ENCODE peak calls at places on chromosomes 11 and 22, in four cellular contexts. Z is uterus, D is colonic mucosa, R is Peyer's patch. L is an unnamed sample.

GRCh38 chr11:102139081-102139498 is 28.8 kb downstream of the YAP1 start:
- DNase-seq in R (no peak), D (no peak), Z (peak; percentile 33), L (no peak)

GRCh38 chr11:124315052-124315451 is 1.3 kb upstream of the OR8D1 start:
- DNase-seq in R (no peak), D (no peak), Z (no peak), L (no peak)

GRCh38 chr11:36672815-36673450 is 74.9 kb upstream of the RAG2 start:
- DNase-seq in Z (no peak), D (peak; percentile 27), R (no peak), L (peak; percentile 32)

GRCh38 chr11:124600924-124601323 is 10.3 kb upstream of the PANX3 start:
- DNase-seq in R (no peak), D (no peak), Z (no peak), L (no peak)

GRCh38 chr22:41943661-41944209 is 3.2 kb downstream of the CENPM start:
- DNase-seq in R (no peak), D (peak; percentile 66), Z (no peak), L (no peak)

GRCh38 chr22:49962012-49962750 is 1.6 kb downstream of the PIM3 start:
- DNase-seq in D (peak; percentile 89), Z (peak; percentile 96), R (peak; percentile 87), L (peak; percentile 92)

GRCh38 chr11:91433284-91434010 is 791.2 kb upstream of the FAT3 start:
- DNase-seq in R (no peak), D (no peak), Z (no peak), L (no peak)

GRCh38 chr11:86632499-86633269 is 39.7 kb downstream of the ME3 start:
- DNase-seq in Z (no peak), D (no peak), R (no peak), L (no peak)

GRCh38 chr11:106468091-106468490 is 390.6 kb downstream of the AASDHPPT start:
- DNase-seq in R (no peak), D (no peak), Z (no peak), L (no peak)

GRCh38 chr11:65439331-65440181 is 17.0 kb downstream of the NEAT1 start:
- DNase-seq in Z (peak; percentile 8), D (peak; percentile 16), R (no peak), L (no peak)

GRCh38 chr11:28393348-28393747 is 285.2 kb downstream of the METTL15 start:
- DNase-seq in Z (no peak), R (no peak), D (no peak), L (no peak)

GRCh38 chr11:134120143-134120850 is 51.4 kb downstream of the JAM3 start:
- DNase-seq in Z (peak; percentile 63), R (no peak), D (peak; percentile 23), L (peak; percentile 64)

GRCh38 chr11:96342131-96342970 is 644 bp downstream of the MAML2 start:
- DNase-seq in Z (no peak), R (no peak), D (no peak), L (no peak)

GRCh38 chr22:43956383-43956782 is 1.1 kb downstream of the SAMM50 start:
- DNase-seq in Z (no peak), D (no peak), R (no peak), L (no peak)

GRCh38 chr11:32809313-32809712 is 14.9 kb upstream of the CCDC73 start:
- DNase-seq in R (peak; percentile 55), D (peak; percentile 82), Z (peak; percentile 37), L (peak; percentile 73)

GRCh38 chr11:67113231-67113721 is 5.8 kb upstream of the KDM2A start:
- DNase-seq in R (no peak), D (no peak), Z (no peak), L (no peak)

GRCh38 chr11:40328890-40329617 is 1130.4 kb downstream of the LRRC4C start:
- DNase-seq in Z (no peak), R (no peak), D (peak; percentile 21), L (peak; percentile 4)

GRCh38 chr11:111976614-111977140 is 39.5 kb downstream of the DIXDC1 start:
- DNase-seq in D (no peak), R (no peak), Z (peak; percentile 57), L (peak; percentile 53)

GRCh38 chr11:5288108-5288911 is 13.4 kb downstream of the OR51B4 start:
- DNase-seq in D (no peak), R (no peak), Z (no peak), L (no peak)

GRCh38 chr11:57312511-57313021 is 12.2 kb downstream of the TNKS1BP1 start:
- DNase-seq in R (peak; percentile 54), D (peak; percentile 44), Z (no peak), L (no peak)

GRCh38 chr11:102639656-102640055 is 14.5 kb upstream of the MMP20 start:
- DNase-seq in Z (no peak), R (no peak), D (no peak), L (no peak)

GRCh38 chr11:70857885-70858284 is 394.5 kb downstream of the SHANK2 start:
- DNase-seq in R (no peak), Z (no peak), D (no peak), L (no peak)

GRCh38 chr11:31690041-31690440 is 121.1 kb downstream of the PAX6 start:
- DNase-seq in D (no peak), R (no peak), Z (no peak), L (no peak)

GRCh38 chr11:61957028-61957770 is 7.0 kb downstream of the BEST1 start:
- DNase-seq in Z (peak; percentile 13), D (no peak), R (peak; percentile 29), L (no peak)

GRCh38 chr11:63855975-63856374 is 17.1 kb downstream of the MARK2 start:
- DNase-seq in D (no peak), Z (no peak), R (no peak), L (no peak)

GRCh38 chr11:102306817-102307814 is 10.2 kb upstream of the BIRC3 start:
- DNase-seq in D (no peak), Z (no peak), R (no peak), L (no peak)

GRCh38 chr11:65591939-65592814 is 3.4 kb downstream of the KCNK7 start:
- DNase-seq in Z (no peak), D (peak; percentile 75), R (peak; percentile 77), L (no peak)

GRCh38 chr22:45996241-45997076 is 19.5 kb upstream of the WNT7B start:
- DNase-seq in D (no peak), Z (peak; percentile 66), R (no peak), L (no peak)

GRCh38 chr11:121443688-121444275 is 8.3 kb upstream of the SORL1 start:
- DNase-seq in Z (no peak), D (no peak), R (no peak), L (no peak)

GRCh38 chr22:28111501-28111900 is 192.4 kb upstream of the PITPNB start:
- DNase-seq in R (no peak), Z (no peak), D (no peak), L (no peak)

GRCh38 chr11:1339066-1339675 is 29.7 kb upstream of the TOLLIP start:
- DNase-seq in D (no peak), Z (no peak), R (no peak), L (no peak)

GRCh38 chr11:97537407-97538150 is 1147.8 kb downstream of the JRKL start:
- DNase-seq in R (no peak), Z (no peak), D (no peak), L (no peak)

GRCh38 chr22:31893460-31893859 is 50.9 kb upstream of the YWHAH start:
- DNase-seq in R (no peak), Z (no peak), D (no peak), L (no peak)

GRCh38 chr22:31895317-31896133 is 48.8 kb upstream of the YWHAH start:
- DNase-seq in Z (no peak), D (no peak), R (no peak), L (no peak)

GRCh38 chr22:31896472-31896871 is 47.9 kb upstream of the YWHAH start:
- DNase-seq in Z (no peak), D (no peak), R (no peak), L (no peak)

GRCh38 chr22:31892080-31892433 is 52.3 kb upstream of the YWHAH start:
- DNase-seq in R (no peak), D (no peak), Z (no peak), L (no peak)

DNA sequence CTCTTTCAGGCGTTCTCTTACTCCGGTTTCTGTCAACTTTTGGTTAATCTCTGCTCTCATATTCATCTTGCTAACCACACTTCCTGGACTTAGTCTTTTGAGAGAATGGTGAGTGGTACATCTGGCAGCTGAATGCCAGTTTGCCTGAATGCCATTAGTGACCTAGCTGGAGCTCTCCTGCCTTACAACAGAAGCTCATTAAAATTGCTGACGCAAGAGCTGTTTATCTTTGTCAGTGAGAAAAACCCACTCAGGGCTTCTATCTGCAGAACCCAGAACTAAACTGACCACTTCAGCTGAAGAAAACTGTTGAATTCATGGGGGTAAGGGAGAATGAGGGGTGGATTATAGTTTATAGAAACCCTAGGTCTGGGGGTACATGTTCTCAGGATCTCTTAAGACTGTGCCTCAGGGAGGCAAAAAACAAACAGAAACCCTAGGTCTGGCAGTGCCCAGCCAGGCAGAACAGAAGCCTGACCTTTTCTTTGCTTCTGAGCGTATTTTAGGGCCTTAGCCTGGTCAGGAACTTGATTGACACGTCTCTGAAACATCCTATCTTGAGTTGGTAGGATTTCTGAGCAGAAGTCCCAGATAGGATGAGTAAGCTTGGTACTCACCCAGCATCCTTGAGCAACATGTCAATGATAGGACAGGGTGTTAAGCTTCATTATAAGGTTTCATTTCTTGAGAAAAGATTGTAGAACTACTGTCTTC is 52.8 kb upstream of the YWHAH start:
- DNase-seq in R (no peak), D (no peak), Z (no peak), L (no peak)
- H3K4me1 ChIP-seq in R (no peaks in the 10 kb centered on the region), D (no peaks in the 10 kb centered on the region), Z (no peaks in the 10 kb centered on the region), L (no peaks in the 10 kb centered on the region)

GRCh38 chr11:120372296-120372695 is 36.1 kb downstream of the ARHGEF12 start:
- DNase-seq in R (no peak), Z (no peak), D (no peak), L (no peak)
- H3K4me1 ChIP-seq in R (no peaks in the 10 kb centered on the region), Z (no peaks in the 10 kb centered on the region), D (peaks cover 3% of the 10 kb centered on the region), L (no peaks in the 10 kb centered on the region)

DNA sequence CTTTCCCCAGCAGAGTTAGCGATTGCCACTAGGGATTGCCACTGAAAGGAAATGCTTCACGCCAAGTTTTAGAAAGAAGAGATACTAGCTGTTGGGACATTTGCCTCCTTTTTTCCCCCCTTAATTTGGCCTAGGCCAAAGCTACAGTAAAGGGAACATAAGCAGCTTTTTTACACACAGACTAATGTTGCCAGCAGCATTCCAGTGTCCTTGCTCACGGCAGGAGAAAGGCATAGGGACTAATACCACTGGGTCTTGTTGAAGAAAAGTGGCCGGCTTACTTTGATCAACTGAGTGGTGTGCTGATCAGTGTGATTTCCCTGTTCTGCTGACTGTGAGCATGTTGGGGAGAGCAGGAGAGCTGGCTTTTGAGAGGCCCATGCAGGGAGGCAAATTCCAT is 71.2 kb downstream of the PHF21A start:
- DNase-seq in Z (peak; percentile 31), D (no peak), R (no peak), L (peak; percentile 55)
- H3K4me1 ChIP-seq in Z (no peaks in the 10 kb centered on the region), D (no peaks in the 10 kb centered on the region), R (no peaks in the 10 kb centered on the region), L (no peaks in the 10 kb centered on the region)

GRCh38 chr11:2882681-2883110 is 2.9 kb downstream of the CDKN1C start:
- DNase-seq in D (no peak), R (no peak), Z (no peak), L (no peak)

GRCh38 chr11:2885676-2886081 is at the start of gene CDKN1C:
- DNase-seq in R (peak; percentile 90), D (peak; percentile 90), Z (peak; percentile 95), L (peak; percentile 89)

GRCh38 chr11:2885017-2885675 is 429 bp downstream of the CDKN1C start:
- DNase-seq in D (peak; percentile 65), R (peak; percentile 83), Z (peak; percentile 66), L (peak; percentile 58)

GRCh38 chr11:2883717-2884423 is 1.7 kb downstream of the CDKN1C start:
- DNase-seq in D (no peak), R (no peak), Z (no peak), L (no peak)

DNA sequence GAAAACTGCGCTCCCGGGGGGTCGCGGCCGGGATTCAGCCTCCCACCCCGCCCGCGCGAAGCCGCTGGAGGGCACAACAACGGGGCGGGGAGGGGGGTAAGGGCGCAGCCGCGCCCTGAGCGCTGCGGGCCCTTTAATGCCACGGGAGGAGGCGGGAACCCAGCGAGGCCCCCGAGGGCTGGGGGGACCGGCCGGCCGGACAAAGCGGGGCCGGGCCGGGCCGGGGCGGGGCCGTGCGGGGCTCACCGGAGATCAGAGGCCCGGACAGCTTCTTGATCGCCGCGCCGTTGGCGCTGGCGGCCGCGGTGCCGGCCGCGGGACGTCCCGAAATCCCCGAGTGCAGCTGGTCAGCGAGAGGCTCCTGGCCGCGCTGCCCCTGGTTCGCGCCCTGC is 1.2 kb downstream of the CDKN1C start:
- DNase-seq in Z (peak; percentile 62), D (no peak), R (no peak), L (no peak)
- H3K4me1 ChIP-seq in Z (peaks cover 16% of the 10 kb centered on the region), D (peaks cover 4% of the 10 kb centered on the region), R (no peaks in the 10 kb centered on the region), L (no peaks in the 10 kb centered on the region)